ENCODE peak calls at places on chromosome 12, in four cellular contexts. One of them, this sample, is unnamed.

GRCh38 chr12:56571131-56571530 is 49.5 kb downstream of the RBMS2 start:
- DNase-seq in GM18507: no peak
- DNase-seq in NCI-H510A: no peak
- DNase-seq in NCI-H774: no peak
- DNase-seq in this sample: no peak

GRCh38 chr12:130222519-130223255 is 60.4 kb downstream of the FZD10 start:
- DNase-seq in GM18507: no peak
- DNase-seq in NCI-H774: no peak
- DNase-seq in NCI-H510A: no peak
- DNase-seq in this sample: no peak

GRCh38 chr12:117342247-117342646 is 19.2 kb downstream of the NOS1 start:
- DNase-seq in GM18507: no peak
- DNase-seq in NCI-H510A: no peak
- DNase-seq in NCI-H774: no peak
- DNase-seq in this sample: no peak

GRCh38 chr12:57894577-57895292 is 46.6 kb upstream of the ATP23 start:
- DNase-seq in NCI-H510A: peak; percentile 70
- DNase-seq in GM18507: no peak
- DNase-seq in NCI-H774: no peak
- DNase-seq in this sample: no peak

GRCh38 chr12:109480356-109480755 is 2.9 kb downstream of the UBE3B start:
- DNase-seq in GM18507: no peak
- DNase-seq in NCI-H510A: no peak
- DNase-seq in NCI-H774: no peak
- DNase-seq in this sample: no peak

GRCh38 chr12:17301544-17301943 is 695.6 kb upstream of the LMO3 start:
- DNase-seq in NCI-H510A: no peak
- DNase-seq in NCI-H774: no peak
- DNase-seq in GM18507: no peak
- DNase-seq in this sample: no peak

GRCh38 chr12:125203145-125203765 is 138.0 kb downstream of the AACS start:
- DNase-seq in NCI-H774: no peak
- DNase-seq in NCI-H510A: no peak
- DNase-seq in GM18507: no peak
- DNase-seq in this sample: no peak

GRCh38 chr12:807041-807717 is 54.8 kb downstream of the WNK1 start:
- DNase-seq in NCI-H774: no peak
- DNase-seq in NCI-H510A: no peak
- DNase-seq in GM18507: no peak
- DNase-seq in this sample: no peak

GRCh38 chr12:26204612-26205289 is 9.4 kb downstream of the SSPN start:
- DNase-seq in GM18507: no peak
- DNase-seq in NCI-H510A: no peak
- DNase-seq in NCI-H774: no peak
- DNase-seq in this sample: peak; percentile 11

GRCh38 chr12:32397703-32398102 is 1.7 kb upstream of the FGD4 start:
- DNase-seq in GM18507: no peak
- DNase-seq in NCI-H774: no peak
- DNase-seq in NCI-H510A: no peak
- DNase-seq in this sample: no peak

GRCh38 chr12:16076553-16076952 is 165.4 kb downstream of the DERA start:
- DNase-seq in NCI-H510A: no peak
- DNase-seq in NCI-H774: peak; percentile 7
- DNase-seq in GM18507: peak; percentile 2
- DNase-seq in this sample: peak; percentile 40

GRCh38 chr12:89494411-89495231 is 30.0 kb downstream of the GALNT4 start:
- DNase-seq in NCI-H510A: no peak
- DNase-seq in NCI-H774: no peak
- DNase-seq in GM18507: no peak
- DNase-seq in this sample: peak; percentile 51

GRCh38 chr12:6684609-6685008 is 4.6 kb downstream of the ZNF384 start:
- DNase-seq in NCI-H510A: no peak
- DNase-seq in GM18507: no peak
- DNase-seq in NCI-H774: peak; percentile 33
- DNase-seq in this sample: peak; percentile 33

GRCh38 chr12:85369365-85370154 is 89.5 kb downstream of the ALX1 start:
- DNase-seq in NCI-H774: no peak
- DNase-seq in GM18507: no peak
- DNase-seq in NCI-H510A: no peak
- DNase-seq in this sample: no peak

GRCh38 chr12:98955284-98955683 is 310.2 kb downstream of the APAF1 start:
- DNase-seq in GM18507: no peak
- DNase-seq in NCI-H774: no peak
- DNase-seq in NCI-H510A: peak; percentile 8
- DNase-seq in this sample: no peak

GRCh38 chr12:55017421-55017820 is 2.4 kb upstream of the NEUROD4 start:
- DNase-seq in NCI-H510A: no peak
- DNase-seq in GM18507: no peak
- DNase-seq in NCI-H774: no peak
- DNase-seq in this sample: no peak

GRCh38 chr12:8818526-8818925 is 3.9 kb upstream of the A2ML1 start:
- DNase-seq in NCI-H510A: no peak
- DNase-seq in NCI-H774: no peak
- DNase-seq in GM18507: no peak
- DNase-seq in this sample: no peak

GRCh38 chr12:45217846-45218245 is 2.0 kb downstream of the ANO6 start:
- DNase-seq in GM18507: no peak
- DNase-seq in NCI-H774: no peak
- DNase-seq in NCI-H510A: no peak
- DNase-seq in this sample: no peak

GRCh38 chr12:13097526-13097925 is 5.9 kb downstream of the GSG1 start:
- DNase-seq in NCI-H510A: no peak
- DNase-seq in NCI-H774: no peak
- DNase-seq in GM18507: no peak
- DNase-seq in this sample: no peak

GRCh38 chr12:127393896-127394295 is 873.1 kb upstream of the TMEM132C start:
- DNase-seq in GM18507: no peak
- DNase-seq in NCI-H510A: no peak
- DNase-seq in NCI-H774: no peak
- DNase-seq in this sample: peak; percentile 88

GRCh38 chr12:80419660-80420059 is 24.4 kb upstream of the PTPRQ start:
- DNase-seq in GM18507: no peak
- DNase-seq in NCI-H510A: no peak
- DNase-seq in NCI-H774: no peak
- DNase-seq in this sample: no peak

GRCh38 chr12:53427905-53428594 is 4.4 kb downstream of the AMHR2 start:
- DNase-seq in GM18507: no peak
- DNase-seq in NCI-H510A: no peak
- DNase-seq in NCI-H774: no peak
- DNase-seq in this sample: peak; percentile 94

GRCh38 chr12:27525373-27525772 is 1.4 kb downstream of the PPFIBP1 start:
- DNase-seq in GM18507: no peak
- DNase-seq in NCI-H774: no peak
- DNase-seq in NCI-H510A: no peak
- DNase-seq in this sample: peak; percentile 65

GRCh38 chr12:31440134-31440533 is 114.2 kb upstream of the SINHCAF start:
- DNase-seq in NCI-H774: no peak
- DNase-seq in GM18507: no peak
- DNase-seq in NCI-H510A: no peak
- DNase-seq in this sample: no peak